ENCODE peak calls at places on chromosome 7, in four cellular contexts. Q is central memory CD4-positive, alpha-beta T cell; O is brain microvascular endothelial cell; R is AML-193. G is an unnamed sample.

GRCh38 chr7:92731327-92732063 is 104.9 kb downstream of the CDK6 start:
- DNase-seq in O (no peak), R (no peak), Q (no peak), G (peak)

GRCh38 chr7:137501561-137501960 is 158.0 kb upstream of the PTN start:
- DNase-seq in R (no peak), O (no peak), Q (no peak), G (no peak)

GRCh38 chr7:40899651-40900507 is 765.1 kb downstream of the SUGCT start:
- DNase-seq in Q (no peak), O (no peak), R (no peak), G (no peak)

GRCh38 chr7:70466725-70467364 is 665.1 kb upstream of the GALNT17 start:
- DNase-seq in Q (no peak), R (no peak), O (no peak), G (no peak)

GRCh38 chr7:132298782-132299181 is 277.5 kb downstream of the PLXNA4 start:
- DNase-seq in O (peak), Q (no peak), R (no peak), G (peak)

GRCh38 chr7:24922099-24922773 is 57.7 kb downstream of the OSBPL3 start:
- DNase-seq in Q (no peak), R (no peak), O (no peak), G (peak)

GRCh38 chr7:127667017-127667670 is 15.2 kb downstream of the SND1 start:
- DNase-seq in R (no peak), O (no peak), Q (no peak), G (peak)

GRCh38 chr7:155998766-155999630 is 186.7 kb upstream of the SHH start:
- DNase-seq in O (no peak), Q (no peak), R (no peak), G (no peak)

GRCh38 chr7:129949292-129950133 is 3.2 kb downstream of the UBE2H start:
- DNase-seq in Q (no peak), R (no peak), O (peak), G (peak)

GRCh38 chr7:38020134-38020533 is 99.7 kb downstream of the EPDR1 start:
- DNase-seq in R (no peak), O (peak), Q (no peak), G (no peak)

GRCh38 chr7:70887186-70887585 is 244.8 kb upstream of the GALNT17 start:
- DNase-seq in O (no peak), R (no peak), Q (no peak), G (no peak)

GRCh38 chr7:12139421-12139820 is 71.7 kb upstream of the TMEM106B start:
- DNase-seq in O (no peak), Q (no peak), R (no peak), G (no peak)

GRCh38 chr7:787332-788240 is 44.7 kb upstream of the SUN1 start:
- DNase-seq in R (no peak), O (no peak), Q (no peak), G (no peak)

GRCh38 chr7:44216521-44217030 is 15.8 kb downstream of the YKT6 start:
- DNase-seq in O (no peak), Q (no peak), R (no peak), G (no peak)

GRCh38 chr7:41711283-41712064 is 8.6 kb upstream of the INHBA start:
- DNase-seq in O (no peak), R (peak), Q (no peak), G (peak)

GRCh38 chr7:150983893-150984368 is 5.8 kb upstream of the KCNH2 start:
- DNase-seq in R (no peak), Q (peak), O (no peak), G (peak)

GRCh38 chr7:20508109-20508508 is 107.4 kb upstream of the ABCB5 start:
- DNase-seq in R (no peak), Q (no peak), O (no peak), G (no peak)

G was measured in endothelial cell of umbilical vein.